ENCODE peak calls at places on chromosomes 2 and 18, in seven cellular contexts. T, J, Y, I, N, E and R are unnamed samples.

GRCh38 chr2:62038980-62039771 is 133.7 kb downstream of the COMMD1 start:
- DNase-seq in Y (peak), E (peak), T (no peak), N (no peak), I (no peak), J (no peak), R (no peak)

GRCh38 chr18:58687871-58688308 is 16.6 kb downstream of the MALT1 start:
- DNase-seq in N (no peak), I (no peak), E (peak), T (no peak), J (no peak), Y (no peak), R (no peak)

GRCh38 chr18:65990174-65990690 is 239.4 kb downstream of the CDH7 start:
- DNase-seq in Y (no peak), E (no peak), J (no peak), I (no peak), T (no peak), N (no peak), R (no peak)

GRCh38 chr2:217637268-217637615 is 365.6 kb downstream of the TNS1 start:
- DNase-seq in Y (no peak), E (no peak), N (no peak), J (no peak), T (no peak), I (peak), R (no peak)

GRCh38 chr2:189411860-189412259 is 29.4 kb upstream of the WDR75 start:
- DNase-seq in E (no peak), Y (no peak), I (no peak), N (no peak), J (no peak), T (no peak), R (no peak)

GRCh38 chr2:172829229-172829628 is 93.6 kb downstream of the RAPGEF4 start:
- DNase-seq in N (no peak), J (peak), I (no peak), T (no peak), E (no peak), Y (no peak), R (peak)

GRCh38 chr2:71482055-71482454 is 28.7 kb downstream of the DYSF start:
- DNase-seq in E (no peak), N (no peak), J (no peak), I (no peak), Y (no peak), T (no peak), R (no peak)

GRCh38 chr2:239118675-239119211 is 270.9 kb downstream of the TWIST2 start:
- DNase-seq in I (no peak), N (no peak), J (no peak), Y (no peak), T (no peak), E (no peak), R (no peak)

GRCh38 chr2:109348645-109349554 is 219.9 kb downstream of the SH3RF3 start:
- DNase-seq in I (no peak), E (no peak), N (peak), J (no peak), T (no peak), Y (no peak), R (no peak)

GRCh38 chr2:119888673-119889072 is 124.2 kb upstream of the EPB41L5 start:
- DNase-seq in T (no peak), Y (no peak), E (no peak), I (no peak), J (no peak), N (no peak), R (no peak)

GRCh38 chr18:56992777-56993176 is 154.1 kb upstream of the BOD1L2 start:
- DNase-seq in E (no peak), T (no peak), N (no peak), I (no peak), Y (no peak), J (no peak), R (no peak)

GRCh38 chr2:141654311-141654710 is 476.5 kb downstream of the LRP1B start:
- DNase-seq in N (no peak), E (no peak), J (no peak), I (no peak), T (no peak), Y (no peak), R (no peak)

GRCh38 chr2:42928692-42929576 is 136.6 kb upstream of the HAAO start:
- DNase-seq in J (peak), N (peak), I (peak), T (no peak), Y (peak), E (no peak), R (no peak)

GRCh38 chr2:51079945-51080344 is 48.0 kb upstream of the NRXN1 start:
- DNase-seq in Y (no peak), J (no peak), N (no peak), T (no peak), E (no peak), I (no peak), R (peak)

GRCh38 chr2:174510583-174511189 is 23.9 kb upstream of the GPR155 start:
- DNase-seq in E (no peak), J (peak), T (peak), N (no peak), I (no peak), Y (no peak), R (no peak)

GRCh38 chr2:213105212-213105611 is 46.2 kb downstream of the IKZF2 start:
- DNase-seq in E (no peak), N (no peak), Y (no peak), I (no peak), T (no peak), J (no peak), R (no peak)

GRCh38 chr2:231347081-231347480 is 48.4 kb upstream of the B3GNT7 start:
- DNase-seq in N (no peak), J (no peak), Y (no peak), E (no peak), I (peak), T (no peak), R (no peak)

GRCh38 chr2:241413929-241414580 is 58.0 kb downstream of the FARP2 start:
- DNase-seq in T (no peak), I (no peak), J (no peak), Y (no peak), N (no peak), E (no peak), R (no peak)

GRCh38 chr2:170966648-170967396 is 37.8 kb downstream of the GORASP2 start:
- DNase-seq in N (no peak), I (peak), T (no peak), J (peak), Y (peak), E (no peak), R (no peak)

GRCh38 chr18:63002305-63002704 is 287.0 kb downstream of the PHLPP1 start:
- DNase-seq in T (no peak), I (no peak), J (no peak), E (no peak), N (no peak), Y (no peak), R (no peak)

GRCh38 chr18:25278415-25278814 is 73.6 kb downstream of the ZNF521 start:
- DNase-seq in T (no peak), I (no peak), Y (no peak), N (no peak), J (no peak), E (no peak), R (no peak)

GRCh38 chr2:121771976-121772742 is 16.7 kb downstream of the TSN start:
- DNase-seq in N (no peak), Y (no peak), T (no peak), E (no peak), J (peak), I (peak), R (no peak)

GRCh38 chr2:174245065-174245464 is 3.3 kb downstream of the OLA1 start:
- DNase-seq in E (no peak), J (no peak), T (no peak), Y (no peak), N (no peak), I (no peak), R (no peak)

GRCh38 chr2:42622943-42623676 is 54.7 kb downstream of the MTA3 start:
- DNase-seq in J (no peak), T (no peak), E (no peak), N (no peak), I (no peak), Y (no peak), R (peak)

GRCh38 chr18:31661965-31662364 is 22.4 kb downstream of the B4GALT6 start:
- DNase-seq in T (no peak), N (no peak), Y (no peak), E (no peak), I (no peak), J (no peak), R (no peak)

GRCh38 chr18:31657823-31658669 is 26.3 kb downstream of the B4GALT6 start:
- DNase-seq in Y (no peak), J (no peak), T (no peak), N (no peak), E (peak), I (no peak), R (no peak)

GRCh38 chr18:31659574-31660149 is 24.7 kb downstream of the B4GALT6 start:
- DNase-seq in I (no peak), J (no peak), T (no peak), E (no peak), Y (no peak), N (no peak), R (no peak)

GRCh38 chr18:31658670-31659573 is 25.5 kb downstream of the B4GALT6 start:
- DNase-seq in T (no peak), Y (no peak), E (peak), N (no peak), J (no peak), I (no peak), R (no peak)

GRCh38 chr18:31660763-31661162 is 23.6 kb downstream of the B4GALT6 start:
- DNase-seq in N (no peak), T (no peak), J (no peak), E (no peak), Y (no peak), I (no peak), R (no peak)
- TF ChIP-seq JUND in N (no peak), T (no peak), J (no peak), E (no peak), Y (no peak), I (no peak), R (no peak)

DNA sequence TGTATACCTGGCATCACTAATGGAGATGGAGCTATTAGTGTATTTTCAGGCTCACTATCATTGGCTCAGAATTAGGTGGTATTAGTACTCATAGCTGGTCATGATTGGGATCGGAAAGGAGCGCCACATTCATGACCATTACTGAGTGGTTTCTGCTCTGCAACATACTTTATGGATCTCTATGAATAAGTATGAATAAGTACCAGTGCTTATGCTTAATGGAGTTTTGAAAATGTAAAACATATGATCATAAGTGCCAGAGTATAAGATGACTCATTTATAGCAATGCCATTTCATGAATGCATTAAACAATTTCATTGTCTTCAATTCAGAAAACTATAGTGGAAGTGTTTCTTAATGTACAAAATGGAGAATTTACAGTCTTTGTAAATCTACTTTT is 156.7 kb downstream of the GALNT3 start:
- DNase-seq in I (no peak), Y (no peak), E (no peak), J (no peak), T (no peak), N (no peak), R (no peak)
- TF ChIP-seq JUND in I (peak), Y (no peak), E (no peak), J (no peak), T (no peak), N (no peak), R (no peak)

GRCh38 chr18:26764177-26764576 is 101.3 kb downstream of the AQP4 start:
- DNase-seq in E (no peak), J (no peak), T (no peak), Y (no peak), N (no peak), I (no peak), R (no peak)

GRCh38 chr18:26763745-26764144 is 101.8 kb downstream of the AQP4 start:
- DNase-seq in N (no peak), E (no peak), Y (no peak), J (no peak), I (no peak), T (no peak), R (peak)

GRCh38 chr18:26768388-26768787 is 97.1 kb downstream of the AQP4 start:
- DNase-seq in Y (no peak), I (no peak), N (no peak), T (no peak), J (no peak), E (no peak), R (no peak)

GRCh38 chr18:26764584-26764983 is 100.9 kb downstream of the AQP4 start:
- DNase-seq in I (peak), T (no peak), E (no peak), N (no peak), Y (no peak), J (no peak), R (no peak)

DNA sequence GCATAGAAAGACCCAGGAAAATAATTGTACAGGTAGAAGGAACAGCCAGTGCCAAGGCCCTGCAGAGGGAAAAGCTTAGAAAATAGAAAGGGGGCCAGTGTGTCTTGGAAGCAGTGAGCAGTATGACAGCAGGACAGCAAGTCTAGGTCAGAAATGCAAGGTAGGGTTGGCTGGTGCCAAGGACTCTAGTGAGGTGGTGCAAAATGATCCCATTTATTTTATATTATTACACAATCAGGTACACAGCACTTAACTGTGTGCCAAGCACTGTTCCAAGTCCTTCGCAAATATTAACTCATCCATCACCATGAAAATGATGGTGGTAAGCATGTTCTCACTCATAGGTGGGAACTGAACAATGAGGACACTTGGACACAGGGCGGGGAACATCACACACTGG is 100.0 kb downstream of the AQP4 start:
- DNase-seq in J (no peak), T (no peak), I (no peak), N (no peak), E (no peak), Y (no peak), R (no peak)
- TF ChIP-seq JUND in J (no peak), T (no peak), I (no peak), N (no peak), E (no peak), Y (no peak), R (no peak)

DNA sequence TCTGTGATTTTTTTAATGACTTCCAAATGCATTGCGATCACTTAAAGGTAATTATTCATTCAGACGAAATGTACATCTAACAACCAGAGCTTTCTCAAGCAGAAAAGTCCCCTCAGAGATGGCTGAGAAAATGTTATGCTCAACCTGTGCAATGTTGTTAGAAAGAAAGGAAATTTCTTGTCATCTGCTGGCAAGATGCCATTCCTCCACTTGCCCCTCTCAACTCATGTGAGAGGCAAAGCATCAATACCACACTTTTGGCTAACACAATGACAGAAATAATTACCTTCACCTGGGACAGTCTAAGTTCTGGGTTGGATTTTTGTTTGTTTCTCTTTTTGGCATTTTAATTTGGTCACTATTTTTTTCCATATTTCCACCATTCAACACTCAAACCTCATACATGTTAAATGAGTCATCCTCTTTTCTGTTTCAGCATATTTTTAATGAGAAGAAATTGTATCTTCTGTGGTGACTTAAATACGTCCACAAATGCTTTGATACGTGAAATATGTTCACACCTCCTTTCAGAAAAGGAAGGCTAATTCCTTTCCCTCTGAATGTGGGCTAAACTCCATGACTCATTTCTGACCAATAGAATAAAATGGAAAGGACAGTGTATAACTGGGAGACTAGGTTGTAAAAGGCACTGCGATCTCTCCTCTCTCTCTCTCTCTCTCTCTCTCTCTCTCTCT is 173.6 kb upstream of the CHAC2 start:
- DNase-seq in E (no peak), N (no peak), I (no peak), J (no peak), T (peak), Y (no peak), R (no peak)
- TF ChIP-seq JUND in E (no peak), N (peak), I (no peak), J (no peak), T (peak), Y (no peak), R (no peak)

GRCh38 chr2:128439231-128440086 is 120.8 kb upstream of the HS6ST1 start:
- DNase-seq in T (no peak), E (no peak), I (no peak), J (no peak), Y (no peak), N (peak), R (no peak)

GRCh38 chr2:128437181-128437520 is 118.5 kb upstream of the HS6ST1 start:
- DNase-seq in Y (no peak), T (no peak), J (no peak), E (no peak), N (no peak), I (no peak), R (no peak)

GRCh38 chr2:128440087-128440665 is 121.5 kb upstream of the HS6ST1 start:
- DNase-seq in N (peak), T (no peak), I (no peak), E (no peak), Y (no peak), J (no peak), R (no peak)

GRCh38 chr2:128438091-128438490 is 119.4 kb upstream of the HS6ST1 start:
- DNase-seq in E (no peak), T (no peak), Y (no peak), J (no peak), N (peak), I (no peak), R (no peak)

GRCh38 chr2:128438586-128438985 is 119.9 kb upstream of the HS6ST1 start:
- DNase-seq in J (no peak), N (peak), Y (no peak), I (no peak), E (no peak), T (no peak), R (no peak)
- TF ChIP-seq JUND in J (no peak), N (no peak), Y (no peak), I (no peak), E (no peak), T (no peak), R (no peak)

GRCh38 chr2:163774862-163775261 is 39.1 kb upstream of the FIGN start:
- DNase-seq in J (no peak), I (no peak), N (no peak), T (peak), Y (no peak), E (no peak), R (peak)

GRCh38 chr2:163779970-163780597 is 44.3 kb upstream of the FIGN start:
- DNase-seq in I (no peak), J (peak), T (no peak), E (no peak), Y (no peak), N (no peak), R (no peak)

GRCh38 chr2:163773276-163773675 is 37.5 kb upstream of the FIGN start:
- DNase-seq in Y (no peak), E (no peak), I (no peak), N (no peak), T (no peak), J (no peak), R (no peak)

GRCh38 chr2:163775304-163775703 is 39.5 kb upstream of the FIGN start:
- DNase-seq in J (no peak), E (no peak), I (no peak), Y (no peak), T (no peak), N (no peak), R (no peak)

DNA sequence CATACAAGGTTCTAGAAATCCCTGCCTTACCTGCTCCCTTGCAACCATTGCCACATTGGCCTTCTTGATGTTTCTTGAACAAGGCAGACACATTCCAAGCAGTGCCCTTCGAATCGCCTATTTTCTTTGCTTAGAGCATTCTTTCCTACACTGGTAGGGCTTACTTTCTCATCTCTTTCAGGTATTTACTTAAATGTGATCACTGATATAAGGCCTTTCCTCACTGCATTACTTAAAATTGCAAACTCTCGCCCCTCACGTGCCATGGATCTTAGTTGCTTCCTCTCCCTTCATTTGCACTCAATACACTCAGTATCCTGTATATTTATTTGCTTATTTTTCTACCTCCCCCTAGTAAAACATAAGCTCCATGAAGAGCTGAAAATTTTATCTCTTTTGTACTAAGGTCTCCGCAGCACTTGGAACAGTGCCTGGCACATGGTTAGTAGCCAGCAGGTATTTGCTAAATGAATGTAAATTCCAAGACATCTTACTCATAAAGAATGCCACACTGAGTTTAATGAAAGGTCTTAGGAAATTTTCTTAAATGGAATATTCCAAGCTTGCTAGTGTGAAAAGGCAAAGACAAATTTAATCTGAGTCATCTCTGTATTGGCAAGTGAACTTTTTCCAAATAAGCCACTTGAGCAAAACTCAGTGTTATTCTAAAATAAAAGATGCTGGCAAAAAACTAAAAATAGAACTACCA is 42.4 kb upstream of the FIGN start:
- DNase-seq in N (no peak), Y (no peak), J (no peak), E (no peak), T (peak), I (no peak), R (no peak)
- TF ChIP-seq JUND in N (no peak), Y (no peak), J (no peak), E (no peak), T (peak), I (peak), R (peak)

DNA sequence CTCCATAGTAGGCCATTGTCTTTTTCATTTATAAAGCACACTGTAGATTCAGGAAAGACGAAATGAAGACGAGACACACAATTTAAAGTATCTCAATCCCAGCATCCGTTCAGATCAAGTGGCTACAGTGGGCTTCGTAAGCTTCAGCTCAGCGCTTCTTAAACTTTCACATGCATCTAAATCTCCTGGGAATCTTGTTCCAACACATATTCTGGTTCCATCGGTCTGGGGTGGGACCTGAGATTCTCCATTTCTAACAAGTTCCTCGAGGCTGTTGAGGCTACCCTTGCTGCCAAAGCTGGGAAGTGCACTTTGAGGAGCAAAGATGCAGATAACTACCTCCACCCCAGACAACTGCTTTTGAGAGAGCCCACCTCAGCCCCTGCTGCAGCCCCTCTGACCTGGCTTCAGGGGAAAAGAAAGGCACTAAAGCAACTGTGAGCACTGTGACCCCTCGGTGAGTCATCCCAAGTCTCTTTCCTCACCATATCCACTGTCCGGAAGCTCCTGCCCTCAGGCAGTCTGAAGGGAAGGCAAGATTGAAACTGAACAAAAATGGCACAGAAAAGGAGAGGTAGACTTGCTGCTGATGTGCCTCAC is 201.1 kb upstream of the FBXO11 start:
- DNase-seq in E (no peak), J (peak), I (no peak), N (no peak), T (peak), Y (no peak), R (no peak)
- TF ChIP-seq JUND in E (no peak), J (peak), I (no peak), N (no peak), T (peak), Y (peak), R (no peak)